ENCODE peak calls at places on chromosomes 16 and 17, in eight cellular contexts. P is endothelial cell of umbilical vein, M is sigmoid colon, B is aorta, S is spleen, C is IMR-90, U is cardiac muscle cell, T is PC-9. F is an unnamed sample.

GRCh38 chr16:15701975-15702970 is 52.2 kb downstream of the NDE1 start:
- DNase-seq in C (peak), P (no peak), S (no peak), M (no peak), B (no peak), U (peak), T (no peak), F (peak)

GRCh38 chr16:19014456-19014855 is 30.7 kb downstream of the TMC7 start:
- DNase-seq in B (no peak), P (no peak), M (no peak), C (no peak), S (no peak), T (no peak), U (peak), F (no peak)

GRCh38 chr16:81445143-81445922 is 725 bp downstream of the CMIP start:
- DNase-seq in U (no peak), T (peak), P (peak), B (no peak), S (peak), C (peak), M (peak), F (no peak)

GRCh38 chr16:83956336-83957289 is 3.6 kb downstream of the OSGIN1 start:
- DNase-seq in B (peak), U (peak), P (peak), S (peak), M (peak), T (peak), C (peak), F (peak)

GRCh38 chr17:48589831-48590602 is at the start of gene HOXB3:
- DNase-seq in U (no peak), C (peak), T (no peak), S (no peak), P (no peak), B (no peak), M (no peak), F (peak)

GRCh38 chr16:53740476-53740875 is 36.5 kb downstream of the FTO start:
- DNase-seq in S (no peak), P (no peak), T (no peak), B (no peak), C (no peak), M (no peak), U (no peak), F (peak)

GRCh38 chr17:13561606-13562270 is 40.0 kb downstream of the HS3ST3A1 start:
- DNase-seq in T (no peak), B (no peak), M (no peak), U (peak), P (no peak), C (no peak), S (no peak), F (peak)

GRCh38 chr16:88761830-88762229 is 23.2 kb downstream of the PIEZO1 start:
- DNase-seq in T (peak), C (no peak), S (no peak), P (no peak), M (no peak), B (no peak), U (no peak), F (no peak)

GRCh38 chr16:74813109-74813641 is 38.6 kb upstream of the FA2H start:
- DNase-seq in P (peak), M (peak), T (peak), U (peak), S (peak), C (peak), B (peak), F (peak)

GRCh38 chr16:84952335-84953050 is 58.8 kb downstream of the ZDHHC7 start:
- DNase-seq in C (peak), U (peak), S (peak), T (peak), B (no peak), M (peak), P (peak), F (peak)

GRCh38 chr17:68034452-68034776 is 1.1 kb upstream of the KPNA2 start:
- DNase-seq in S (no peak), M (no peak), T (no peak), B (no peak), C (no peak), P (no peak), U (no peak), F (no peak)

GRCh38 chr17:68035131-68035522 is 408 bp upstream of the KPNA2 start:
- DNase-seq in T (no peak), P (no peak), M (peak), U (no peak), B (peak), S (peak), C (no peak), F (no peak)

GRCh38 chr17:68033636-68034451 is 1.7 kb upstream of the KPNA2 start:
- DNase-seq in T (peak), S (no peak), C (peak), P (peak), U (peak), B (peak), M (no peak), F (peak)

GRCh38 chr17:68035523-68036303 is at the start of gene KPNA2:
- DNase-seq in U (peak), C (peak), S (peak), T (peak), P (peak), B (peak), M (peak), F (peak)

DNA sequence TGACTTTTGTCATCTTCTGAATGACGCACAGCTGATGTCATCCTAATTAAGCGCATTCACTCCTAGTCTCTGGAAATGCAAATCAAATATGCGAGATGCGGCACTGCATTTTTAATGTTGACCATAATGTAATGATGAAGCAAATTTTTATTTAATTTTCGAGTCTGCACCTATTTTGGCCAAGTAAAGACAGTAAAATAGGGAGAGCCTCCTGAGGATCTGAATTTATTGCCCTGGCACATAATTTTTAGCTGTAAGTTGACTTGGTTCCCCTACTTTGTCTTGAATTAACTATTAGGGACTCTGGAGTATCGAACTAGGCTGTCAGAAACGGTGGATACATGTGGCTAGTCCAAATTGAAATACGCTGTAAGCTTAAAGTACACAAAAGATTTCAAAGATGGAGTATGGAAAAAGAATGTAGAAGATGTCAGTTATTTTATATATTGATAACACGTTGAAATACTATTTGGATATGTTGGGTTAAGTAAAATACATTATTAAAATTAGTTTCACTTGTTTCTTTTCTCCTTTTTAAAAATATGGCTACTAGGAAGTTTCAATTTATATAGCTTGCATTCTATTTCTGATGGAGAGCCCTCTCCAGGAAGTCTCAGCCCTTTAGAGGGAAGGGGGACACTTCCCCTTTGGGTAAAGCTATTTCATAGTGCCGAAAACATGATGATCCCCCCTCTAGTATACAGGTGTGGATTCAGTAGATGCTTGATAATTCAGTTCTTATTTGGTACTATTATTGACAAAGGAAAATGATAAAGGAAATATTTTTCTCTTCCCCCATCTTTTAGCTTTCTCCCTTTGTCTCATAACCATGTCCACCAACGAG is 991 bp downstream of the KPNA2 start:
- DNase-seq in U (peak), M (no peak), S (no peak), C (peak), B (no peak), P (no peak), T (no peak), F (peak)
- H3K27ac ChIP-seq in U (peak), M (peak), S (peak), C (peak), B (no peak), P (peak), T (peak), F (peak)

GRCh38 chr17:39979865-39980401 is 674 bp upstream of the PSMD3 start:
- DNase-seq in B (no peak), T (no peak), C (peak), P (no peak), S (no peak), M (no peak), U (peak), F (peak)
- H3K27ac ChIP-seq in B (no peak), T (no peak), C (peak), P (no peak), S (peak), M (peak), U (peak), F (peak)

GRCh38 chr17:69057280-69057679 is 3.4 kb downstream of the ABCA9 start:
- DNase-seq in M (no peak), T (no peak), C (no peak), B (no peak), S (no peak), U (no peak), P (peak), F (no peak)
- H3K27ac ChIP-seq in M (no peak), T (no peak), C (no peak), B (no peak), S (no peak), U (no peak), P (no peak), F (no peak)

DNA sequence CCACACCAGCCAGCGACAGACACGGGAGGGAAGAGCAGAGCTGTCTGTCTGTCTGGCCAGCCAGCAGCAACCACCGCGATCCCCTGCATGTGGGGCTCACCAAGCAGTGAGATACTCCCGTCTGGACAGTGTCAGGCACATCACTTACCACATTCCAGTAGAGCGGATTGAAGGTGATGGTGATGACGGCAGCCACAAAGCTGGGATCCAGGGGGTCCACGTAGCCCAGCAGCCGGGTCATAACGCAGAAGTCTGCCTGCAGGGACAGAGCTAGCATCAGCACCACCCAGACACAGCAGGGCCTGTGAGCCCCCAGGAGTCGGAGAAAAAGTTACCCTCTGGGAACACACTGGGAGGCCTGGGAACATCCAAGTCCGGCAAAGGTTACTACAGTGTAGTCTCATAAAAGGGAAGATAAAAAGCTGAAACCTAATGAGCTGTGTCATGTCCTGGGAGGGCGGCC is 14.7 kb downstream of the PEMT start:
- DNase-seq in B (no peak), U (no peak), T (no peak), P (no peak), S (no peak), M (no peak), C (no peak), F (no peak)
- H3K27ac ChIP-seq in B (no peak), U (peak), T (no peak), P (no peak), S (no peak), M (no peak), C (no peak), F (no peak)

GRCh38 chr17:352421-353212 is at the start of gene RPH3AL:
- DNase-seq in M (no peak), P (peak), S (no peak), U (peak), C (no peak), B (no peak), T (no peak), F (peak)

GRCh38 chr17:351875-352420 is 659 bp downstream of the RPH3AL start:
- DNase-seq in U (no peak), S (peak), M (no peak), B (no peak), T (no peak), C (no peak), P (no peak), F (no peak)

GRCh38 chr17:353838-354234 is 1.2 kb upstream of the RPH3AL start:
- DNase-seq in U (no peak), S (no peak), P (no peak), B (no peak), T (no peak), C (no peak), M (no peak), F (no peak)

GRCh38 chr17:354651-355556 is 2.3 kb upstream of the RPH3AL start:
- DNase-seq in M (no peak), T (no peak), C (no peak), U (no peak), S (peak), P (no peak), B (no peak), F (no peak)

DNA sequence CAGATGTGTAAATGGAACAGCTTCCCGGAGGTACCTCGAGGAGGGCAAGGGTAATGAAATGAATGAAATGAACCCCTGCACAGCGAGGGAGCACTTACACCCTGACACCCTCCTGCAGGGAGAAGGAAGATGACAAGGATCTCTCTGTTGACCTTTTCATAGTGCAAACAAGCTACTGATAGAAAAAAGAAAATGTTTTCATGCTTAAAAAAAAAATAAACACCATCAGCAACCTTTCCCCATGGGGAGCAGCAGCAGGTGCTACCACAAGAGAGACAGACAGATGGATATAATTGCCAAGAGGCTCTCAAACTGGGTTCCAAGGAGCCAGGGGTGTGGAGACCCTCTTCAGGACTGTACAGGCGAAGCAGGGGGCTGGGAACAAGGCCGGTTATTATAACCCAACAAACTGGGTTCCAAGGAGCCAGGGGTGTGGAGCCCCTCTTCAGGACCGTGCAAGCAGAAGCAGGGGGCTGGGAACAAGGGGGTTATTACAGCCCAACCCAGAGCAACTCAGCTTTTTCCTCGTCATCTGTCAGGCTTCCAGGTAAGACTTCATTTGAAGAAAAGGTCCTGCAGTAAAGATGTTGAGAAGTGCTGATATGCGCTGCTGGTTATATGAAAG is 718 bp upstream of the RPH3AL start:
- DNase-seq in S (no peak), M (no peak), T (no peak), B (no peak), U (no peak), C (no peak), P (no peak), F (no peak)
- H3K27ac ChIP-seq in S (peak), M (peak), T (no peak), B (no peak), U (peak), C (no peak), P (peak), F (no peak)

GRCh38 chr17:37743875-37744632 is 805 bp downstream of the HNF1B start:
- DNase-seq in S (no peak), C (no peak), B (no peak), M (no peak), P (no peak), T (no peak), U (no peak), F (no peak)
- H3K27ac ChIP-seq in S (no peak), C (no peak), B (no peak), M (no peak), P (no peak), T (no peak), U (no peak), F (no peak)